ENCODE peak calls at places on chromosomes 1 and 21, in ten cellular contexts. Z is neural crest cell, V is WERI-Rb-1, S is brain microvascular endothelial cell, W is AG04450, X is sigmoid colon, C is cardiac fibroblast, Q is OCI-LY7, H is progenitor cell of endocrine pancreas, N is AG09319. U is an unnamed sample.

GRCh38 chr1:162676087-162676486 is 43.8 kb downstream of the DDR2 start:
- DNase-seq in Z (no peak), V (no peak), S (peak), W (no peak), X (peak), C (peak), Q (no peak), H (no peak), N (no peak), U (no peak)

GRCh38 chr1:43452789-43453441 is 816 bp downstream of the HYI start:
- DNase-seq in Z (no peak), V (no peak), S (no peak), W (no peak), X (peak), C (peak), Q (no peak), H (no peak), N (peak), U (no peak)

GRCh38 chr1:186887198-186887597 is 58.4 kb downstream of the PLA2G4A start:
- DNase-seq in Z (no peak), V (no peak), S (no peak), W (no peak), X (no peak), C (no peak), Q (no peak), H (no peak), N (no peak), U (no peak)

GRCh38 chr1:111197598-111198289 is 2.7 kb downstream of the DENND2D start:
- DNase-seq in Z (no peak), V (peak), S (peak), W (no peak), X (no peak), C (peak), Q (peak), H (no peak), N (no peak), U (no peak)

GRCh38 chr1:246512230-246512629 is 5.2 kb upstream of the SMYD3 start:
- DNase-seq in Z (no peak), V (no peak), S (no peak), W (no peak), X (no peak), C (no peak), Q (no peak), H (no peak), N (no peak), U (no peak)

GRCh38 chr1:232589809-232590741 is 39.9 kb downstream of the SIPA1L2 start:
- DNase-seq in Z (no peak), V (no peak), S (no peak), W (no peak), X (no peak), C (peak), Q (peak), H (no peak), N (no peak), U (no peak)

GRCh38 chr1:58162952-58163550 is 383.5 kb downstream of the OMA1 start:
- DNase-seq in Z (peak), V (peak), S (peak), W (peak), X (peak), C (peak), Q (peak), H (peak), N (peak), U (no peak)

GRCh38 chr21:14767192-14767852 is 221.2 kb upstream of the SAMSN1 start:
- DNase-seq in Z (no peak), V (no peak), S (no peak), W (no peak), X (no peak), C (no peak), Q (no peak), H (no peak), N (no peak), U (peak)

GRCh38 chr1:204320413-204320812 is 39.3 kb downstream of the PLEKHA6 start:
- DNase-seq in Z (no peak), V (no peak), S (peak), W (peak), X (no peak), C (peak), Q (no peak), H (no peak), N (no peak), U (no peak)

GRCh38 chr1:2238361-2239055 is 10.4 kb downstream of the SKI start:
- DNase-seq in Z (no peak), V (no peak), S (no peak), W (no peak), X (no peak), C (no peak), Q (no peak), H (no peak), N (no peak), U (no peak)

GRCh38 chr1:192587386-192588276 is 12.1 kb downstream of the RGS1 start:
- DNase-seq in Z (no peak), V (no peak), S (no peak), W (no peak), X (no peak), C (no peak), Q (no peak), H (no peak), N (no peak), U (no peak)

GRCh38 chr1:44547837-44548236 is 126.4 kb downstream of the TMEM53 start:
- DNase-seq in Z (no peak), V (no peak), S (no peak), W (no peak), X (no peak), C (no peak), Q (no peak), H (no peak), N (no peak), U (no peak)

GRCh38 chr1:61956012-61956645 is 213.8 kb downstream of the PATJ start:
- DNase-seq in Z (no peak), V (no peak), S (no peak), W (no peak), X (no peak), C (no peak), Q (no peak), H (no peak), N (no peak), U (no peak)
- TF ChIP-seq CTCF in Z (no peak), V (no peak), S (no peak), W (no peak), X (no peak), C (no peak), Q (no peak), H (no peak), N (no peak), U (no peak)

GRCh38 chr1:42334240-42335049 is 590 bp downstream of the FOXJ3 start:
- DNase-seq in Z (peak), V (peak), S (peak), W (no peak), X (peak), C (peak), Q (peak), H (no peak), N (no peak), U (peak)
- TF ChIP-seq CTCF in Z (no peak), V (no peak), S (no peak), W (no peak), X (no peak), C (peak), Q (peak), H (no peak), N (no peak), U (no peak)

GRCh38 chr1:150010388-150011115 is at the start of gene OTUD7B:
- DNase-seq in Z (peak), V (peak), S (peak), W (peak), X (peak), C (peak), Q (peak), H (peak), N (peak), U (peak)
- TF ChIP-seq CTCF in Z (no peak), V (peak), S (no peak), W (no peak), X (no peak), C (no peak), Q (peak), H (peak), N (no peak), U (no peak)

GRCh38 chr21:39441502-39442475 is 3.8 kb downstream of the LCA5L start:
- DNase-seq in Z (no peak), V (peak), S (peak), W (no peak), X (no peak), C (peak), Q (peak), H (no peak), N (no peak), U (peak)
- TF ChIP-seq CTCF in Z (peak), V (peak), S (peak), W (peak), X (peak), C (peak), Q (peak), H (peak), N (peak), U (peak)